ENCODE peak calls at places on chromosomes 2 and 18, in six cellular contexts. V is GM23338, P is transverse colon, O is Panc1, C is prostate gland, G is stomach. W is an unnamed sample. For H3K4me1, the result is how much of the 10 kb centered on the place peaks cover.

GRCh38 chr2:18387479-18388206 is 172.8 kb downstream of the RDH14 start:
- DNase-seq in C (peak), V (peak), G (peak), O (peak), P (peak), W (peak)

GRCh38 chr2:105641389-105641811 is 103.3 kb upstream of the NCK2 start:
- DNase-seq in P (no peak), V (no peak), C (no peak), G (peak), O (no peak), W (no peak)

GRCh38 chr2:143841935-143842334 is 678.0 kb downstream of the ZEB2 start:
- DNase-seq in C (no peak), P (no peak), O (no peak), V (peak), G (no peak), W (peak)

GRCh38 chr18:54269924-54270844 is 867 bp downstream of the POLI start:
- DNase-seq in V (peak), C (peak), P (peak), G (peak), O (no peak), W (peak)

GRCh38 chr2:15472133-15472532 is 89.0 kb downstream of the NBAS start:
- DNase-seq in C (no peak), V (no peak), O (peak), G (no peak), P (no peak), W (no peak)

GRCh38 chr2:105087273-105087672 is 49.4 kb downstream of the MRPS9 start:
- DNase-seq in C (no peak), V (no peak), O (no peak), P (no peak), G (no peak), W (no peak)

GRCh38 chr2:218387369-218388194 is 5.5 kb downstream of the SLC11A1 start:
- DNase-seq in V (peak), P (peak), G (peak), C (no peak), O (no peak), W (peak)

GRCh38 chr2:10028988-10029874 is 14.1 kb upstream of the KLF11 start:
- DNase-seq in G (no peak), O (no peak), C (no peak), P (peak), V (peak), W (peak)

GRCh38 chr2:54708584-54709340 is 14.7 kb upstream of the EML6 start:
- DNase-seq in C (peak), G (peak), O (no peak), V (peak), P (peak), W (peak)

GRCh38 chr2:168731550-168732128 is 70.8 kb upstream of the NOSTRIN start:
- DNase-seq in P (no peak), G (no peak), O (no peak), C (no peak), V (no peak), W (no peak)

GRCh38 chr2:47617028-47617427 is 165.9 kb upstream of the MSH6 start:
- DNase-seq in P (no peak), G (no peak), O (no peak), V (no peak), C (no peak), W (no peak)

GRCh38 chr2:142822190-142822589 is 55.3 kb upstream of the KYNU start:
- DNase-seq in V (no peak), O (no peak), P (no peak), C (no peak), G (no peak), W (peak)

GRCh38 chr2:24813645-24814257 is 20.5 kb downstream of the CENPO start:
- DNase-seq in C (no peak), P (no peak), G (no peak), V (no peak), O (no peak), W (no peak)

GRCh38 chr2:127713562-127713961 is 12.3 kb downstream of the SFT2D3 start:
- DNase-seq in O (no peak), V (no peak), C (no peak), G (no peak), P (no peak), W (no peak)

GRCh38 chr2:113965228-113965627 is 75.3 kb downstream of the ACTR3 start:
- DNase-seq in O (no peak), P (no peak), V (no peak), G (no peak), C (no peak), W (no peak)

GRCh38 chr2:129069875-129070594 is 751.4 kb upstream of the HS6ST1 start:
- DNase-seq in P (peak), O (no peak), V (no peak), C (peak), G (peak), W (no peak)

GRCh38 chr2:224160917-224161316 is 121.8 kb upstream of the SERPINE2 start:
- DNase-seq in P (no peak), C (no peak), G (no peak), O (no peak), V (no peak), W (no peak)

GRCh38 chr2:198004173-198004572 is 199.8 kb downstream of the PLCL1 start:
- DNase-seq in G (no peak), P (no peak), V (no peak), O (no peak), C (no peak), W (peak)

GRCh38 chr2:15313657-15314056 is 247.5 kb downstream of the NBAS start:
- DNase-seq in V (no peak), P (no peak), O (no peak), G (no peak), C (no peak), W (no peak)

GRCh38 chr18:79797518-79798345 is at the start of gene KCNG2:
- DNase-seq in O (no peak), P (no peak), C (no peak), G (no peak), V (peak), W (no peak)

GRCh38 chr2:195652916-195653315 is 4.1 kb upstream of the SLC39A10 start:
- DNase-seq in C (no peak), V (no peak), G (no peak), O (no peak), P (no peak), W (no peak)
- H3K4me1 ChIP-seq in C (under half), V (under half), G (under half), O (under half), P (under half), W (under half)

GRCh38 chr2:158006961-158007664 is 94.6 kb upstream of the UPP2 start:
- DNase-seq in C (no peak), V (peak), O (no peak), P (peak), G (no peak), W (no peak)
- TF ChIP-seq CTCF in C (no peak), V (peak), O (peak), P (no peak), G (no peak), W (no peak)

GRCh38 chr18:10213526-10213925 is 240.9 kb upstream of the APCDD1 start:
- DNase-seq in O (no peak), P (no peak), V (no peak), G (no peak), C (no peak), W (peak)
- TF ChIP-seq POLR2AphosphoS5 in O (no peak), P (no peak), V (no peak), G (peak), C (no peak), W (no peak)

GRCh38 chr2:81195774-81196382 is 891.3 kb upstream of the LRRTM1 start:
- DNase-seq in G (no peak), V (no peak), C (no peak), O (no peak), P (no peak), W (no peak)

GRCh38 chr2:81194581-81194980 is 890.0 kb upstream of the LRRTM1 start:
- DNase-seq in P (no peak), G (no peak), C (no peak), V (no peak), O (no peak), W (no peak)

GRCh38 chr2:81196933-81197628 is 892.5 kb upstream of the LRRTM1 start:
- DNase-seq in G (no peak), V (no peak), C (no peak), P (no peak), O (no peak), W (no peak)

GRCh38 chr2:81195017-81195773 is 890.6 kb upstream of the LRRTM1 start:
- DNase-seq in C (no peak), G (no peak), O (no peak), V (no peak), P (no peak), W (no peak)

GRCh38 chr2:81196383-81196851 is 891.9 kb upstream of the LRRTM1 start:
- DNase-seq in P (no peak), C (no peak), O (no peak), V (no peak), G (no peak), W (no peak)
- H3K4me1 ChIP-seq in P (under half), C (under half), O (under half), V (under half), G (under half), W (under half)

DNA sequence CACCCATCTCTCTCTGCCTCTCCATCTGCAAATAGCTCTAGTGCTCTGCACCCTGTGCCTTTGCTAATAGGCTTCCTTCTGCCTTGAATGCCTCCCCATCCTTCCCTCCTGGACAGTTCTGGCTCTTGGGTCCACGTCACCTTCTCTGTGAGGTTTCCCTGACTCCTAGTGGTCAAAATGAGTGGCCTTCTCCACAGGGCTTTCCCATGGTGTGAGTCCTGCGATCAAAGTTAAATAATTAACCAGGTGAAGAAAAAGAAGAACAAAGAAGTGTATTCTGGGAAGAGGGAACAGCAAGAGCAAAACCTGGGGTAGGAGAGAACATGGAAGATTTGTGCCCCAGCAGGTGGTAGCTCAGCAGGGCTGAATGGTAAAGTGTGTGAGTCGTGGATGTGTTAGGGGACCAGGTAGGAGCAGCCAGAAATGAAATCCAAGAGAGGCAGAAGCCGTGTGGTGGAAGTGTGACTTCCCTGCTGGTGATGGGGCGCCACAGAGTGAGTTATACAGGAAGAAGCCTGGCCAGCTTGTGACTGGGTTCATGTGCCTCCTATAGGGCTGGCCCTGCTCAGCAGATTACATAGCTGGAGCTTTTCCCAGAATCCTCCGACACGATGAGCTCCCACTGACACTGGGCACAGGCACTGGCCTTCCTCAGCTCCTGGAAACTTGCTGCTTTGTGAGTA is 93.8 kb upstream of the LDAH start:
- DNase-seq in P (no peak), V (peak), O (no peak), G (no peak), C (peak), W (peak)
- TF ChIP-seq CTCF in P (no peak), V (peak), O (no peak), G (peak), C (peak), W (peak)

DNA sequence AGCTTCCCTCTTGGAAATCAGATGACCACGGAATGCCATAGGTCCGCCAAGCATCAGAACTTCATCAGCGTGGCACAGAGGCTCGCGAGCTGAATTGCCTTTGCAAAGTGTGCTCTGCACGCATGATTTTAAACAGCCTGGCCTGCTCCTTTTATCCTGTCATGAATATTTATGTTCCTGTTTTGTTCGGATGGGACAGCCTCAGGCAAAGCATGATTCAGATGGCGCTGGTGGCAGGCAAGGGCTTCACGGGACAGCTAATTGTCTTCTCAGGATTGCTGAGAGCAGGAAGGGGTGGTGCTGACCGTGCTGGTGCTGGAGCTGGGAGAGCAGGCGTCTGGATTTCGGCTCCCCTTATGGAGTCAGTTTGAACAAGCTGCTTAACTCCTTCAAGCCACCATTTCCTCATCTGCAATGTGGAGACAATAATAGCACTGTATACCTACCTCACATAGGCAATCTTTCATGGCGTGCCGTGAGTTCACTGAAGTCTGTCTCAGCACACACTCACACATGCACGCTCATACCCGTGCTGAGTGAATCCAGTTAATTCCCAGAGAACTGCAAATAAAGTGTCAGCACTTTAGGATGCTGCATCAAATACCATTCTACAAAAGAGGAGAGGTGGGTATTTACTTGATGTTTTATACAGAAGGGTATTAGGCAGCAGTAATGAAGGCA is 79.7 kb upstream of the APCDD1 start:
- DNase-seq in G (no peak), O (no peak), P (no peak), V (peak), C (peak), W (no peak)
- TF ChIP-seq POLR2AphosphoS5 in G (no peak), O (no peak), P (no peak), V (no peak), C (peak), W (no peak)

GRCh38 chr2:191571163-191571769 is 106.7 kb upstream of the NABP1 start:
- DNase-seq in P (no peak), G (no peak), V (peak), O (peak), C (no peak), W (peak)

GRCh38 chr2:191566347-191566746 is 111.6 kb upstream of the NABP1 start:
- DNase-seq in C (peak), V (peak), O (no peak), P (peak), G (peak), W (peak)

GRCh38 chr2:191565647-191566198 is 112.2 kb upstream of the NABP1 start:
- DNase-seq in G (no peak), C (no peak), V (no peak), P (no peak), O (no peak), W (no peak)

GRCh38 chr2:191569025-191569424 is 108.9 kb upstream of the NABP1 start:
- DNase-seq in C (no peak), P (no peak), O (no peak), G (no peak), V (peak), W (no peak)

DNA sequence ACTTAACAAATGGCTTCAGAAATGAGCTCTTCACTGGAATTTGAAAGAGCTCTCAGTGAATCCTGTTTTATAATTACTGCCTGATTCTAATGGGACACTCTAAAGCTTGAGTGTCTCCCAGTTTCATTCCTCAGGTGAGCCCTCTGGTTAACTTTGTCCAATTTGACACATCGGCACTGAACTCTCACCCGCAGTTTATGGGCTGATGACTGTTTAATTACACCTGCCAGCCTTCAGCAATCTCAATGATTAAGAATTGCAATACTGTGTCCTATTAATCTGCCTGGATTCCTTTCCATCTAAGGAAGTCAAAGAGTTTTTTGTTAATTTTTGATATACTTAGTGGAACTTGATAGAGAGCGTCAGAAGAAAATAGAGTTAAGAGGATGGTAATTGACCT is 110.7 kb upstream of the NABP1 start:
- DNase-seq in C (no peak), V (no peak), O (no peak), G (no peak), P (peak), W (no peak)
- H3K4me1 ChIP-seq in C (under half), V (under half), O (under half), G (under half), P (under half), W (under half)

GRCh38 chr2:29314816-29315571 is 199.8 kb downstream of the CLIP4 start:
- DNase-seq in G (peak), P (peak), V (peak), O (no peak), C (peak), W (no peak)
- TF ChIP-seq CTCF in G (no peak), P (no peak), V (no peak), O (no peak), C (no peak), W (no peak)

GRCh38 chr2:175829741-175830140 is 172.3 kb downstream of the LNPK start:
- DNase-seq in G (no peak), P (no peak), O (no peak), C (no peak), V (no peak), W (no peak)

GRCh38 chr2:175837046-175837445 is 165.0 kb downstream of the LNPK start:
- DNase-seq in G (no peak), O (no peak), V (no peak), C (no peak), P (no peak), W (no peak)

GRCh38 chr2:175834472-175834871 is 167.6 kb downstream of the LNPK start:
- DNase-seq in P (no peak), G (no peak), V (peak), C (no peak), O (no peak), W (no peak)

GRCh38 chr2:175836361-175836760 is 165.7 kb downstream of the LNPK start:
- DNase-seq in G (no peak), O (no peak), V (no peak), P (no peak), C (no peak), W (no peak)

GRCh38 chr2:175832886-175833285 is 169.2 kb downstream of the LNPK start:
- DNase-seq in O (no peak), G (no peak), C (no peak), V (no peak), P (no peak), W (no peak)
- TF ChIP-seq POLR2AphosphoS5 in O (no peak), G (no peak), C (no peak), V (no peak), P (no peak), W (no peak)